ENCODE peak calls at places on chromosomes 6 and 20, in six cellular contexts. One of them, this sample, is unnamed.
A peak's percentile ranks its signal among the peaks of the same experiment; 100 is the strongest.

GRCh38 chr20:43824279-43824678 is 90.4 kb upstream of the TOX2 start:
- DNase-seq in upper lobe of left lung: no peak
- DNase-seq in GM23338: no peak
- DNase-seq in Panc1: no peak
- DNase-seq in SK-N-SH: no peak
- DNase-seq in transverse colon: no peak
- DNase-seq in this sample: peak; percentile 24

GRCh38 chr20:57951549-57951948 is 241.7 kb upstream of the PMEPA1 start:
- DNase-seq in upper lobe of left lung: no peak
- DNase-seq in GM23338: no peak
- DNase-seq in Panc1: no peak
- DNase-seq in SK-N-SH: no peak
- DNase-seq in transverse colon: no peak
- DNase-seq in this sample: no peak

GRCh38 chr20:41927655-41928054 is 309.5 kb upstream of the CHD6 start:
- DNase-seq in upper lobe of left lung: no peak
- DNase-seq in GM23338: no peak
- DNase-seq in Panc1: no peak
- DNase-seq in SK-N-SH: no peak
- DNase-seq in transverse colon: no peak
- DNase-seq in this sample: no peak

GRCh38 chr6:51477912-51478311 is 609.5 kb downstream of the PKHD1 start:
- DNase-seq in upper lobe of left lung: no peak
- DNase-seq in GM23338: no peak
- DNase-seq in Panc1: no peak
- DNase-seq in SK-N-SH: no peak
- DNase-seq in transverse colon: no peak
- DNase-seq in this sample: no peak

GRCh38 chr20:51930775-51931174 is 128.5 kb upstream of the SALL4 start:
- DNase-seq in upper lobe of left lung: no peak
- DNase-seq in GM23338: no peak
- DNase-seq in Panc1: peak; percentile 50
- DNase-seq in SK-N-SH: no peak
- DNase-seq in transverse colon: no peak
- DNase-seq in this sample: no peak

GRCh38 chr6:84867521-84867920 is 103.1 kb upstream of the TBX18 start:
- DNase-seq in upper lobe of left lung: no peak
- DNase-seq in GM23338: no peak
- DNase-seq in Panc1: no peak
- DNase-seq in SK-N-SH: no peak
- DNase-seq in transverse colon: no peak
- DNase-seq in this sample: no peak

GRCh38 chr6:53956068-53956711 is 155.1 kb upstream of the MLIP start:
- DNase-seq in upper lobe of left lung: no peak
- DNase-seq in GM23338: peak; percentile 87
- DNase-seq in Panc1: peak; percentile 43
- DNase-seq in SK-N-SH: no peak
- DNase-seq in transverse colon: peak; percentile 84
- DNase-seq in this sample: peak; percentile 84

GRCh38 chr20:62906209-62906608 is 20.1 kb downstream of the DIDO1 start:
- DNase-seq in upper lobe of left lung: no peak
- DNase-seq in GM23338: no peak
- DNase-seq in Panc1: no peak
- DNase-seq in SK-N-SH: no peak
- DNase-seq in transverse colon: no peak
- DNase-seq in this sample: no peak

GRCh38 chr6:4510317-4510716 is 265.9 kb upstream of the CDYL start:
- DNase-seq in upper lobe of left lung: peak; percentile 38
- DNase-seq in GM23338: no peak
- DNase-seq in Panc1: no peak
- DNase-seq in SK-N-SH: no peak
- DNase-seq in transverse colon: no peak
- DNase-seq in this sample: no peak

GRCh38 chr6:7493866-7494265 is 47.6 kb upstream of the DSP start:
- DNase-seq in upper lobe of left lung: no peak
- DNase-seq in GM23338: no peak
- DNase-seq in Panc1: no peak
- DNase-seq in SK-N-SH: no peak
- DNase-seq in transverse colon: no peak
- DNase-seq in this sample: no peak

GRCh38 chr6:137488736-137489409 is 5.3 kb downstream of the OLIG3 start:
- DNase-seq in upper lobe of left lung: peak; percentile 83
- DNase-seq in GM23338: peak; percentile 86
- DNase-seq in Panc1: no peak
- DNase-seq in SK-N-SH: peak; percentile 33
- DNase-seq in transverse colon: no peak
- DNase-seq in this sample: peak; percentile 63

GRCh38 chr20:35698298-35699126 is 640 bp downstream of the NFS1 start:
- DNase-seq in upper lobe of left lung: peak; percentile 48
- DNase-seq in GM23338: peak; percentile 44
- DNase-seq in Panc1: no peak
- DNase-seq in SK-N-SH: peak; percentile 57
- DNase-seq in transverse colon: no peak
- DNase-seq in this sample: peak; percentile 53

GRCh38 chr20:62980970-62981369 is 25.8 kb downstream of the BHLHE23 start:
- DNase-seq in upper lobe of left lung: no peak
- DNase-seq in GM23338: peak; percentile 56
- DNase-seq in Panc1: no peak
- DNase-seq in SK-N-SH: peak; percentile 73
- DNase-seq in transverse colon: no peak
- DNase-seq in this sample: no peak

GRCh38 chr6:136007355-136007754 is 155.9 kb downstream of the PDE7B start:
- DNase-seq in upper lobe of left lung: no peak
- DNase-seq in GM23338: no peak
- DNase-seq in Panc1: no peak
- DNase-seq in SK-N-SH: no peak
- DNase-seq in transverse colon: no peak
- DNase-seq in this sample: no peak

GRCh38 chr20:18650224-18650623 is 62.4 kb downstream of the DTD1 start:
- DNase-seq in upper lobe of left lung: no peak
- DNase-seq in GM23338: no peak
- DNase-seq in Panc1: no peak
- DNase-seq in SK-N-SH: no peak
- DNase-seq in transverse colon: no peak
- DNase-seq in this sample: peak; percentile 49

GRCh38 chr6:118522422-118522821 is 25.7 kb upstream of the PLN start:
- DNase-seq in upper lobe of left lung: no peak
- DNase-seq in GM23338: no peak
- DNase-seq in Panc1: no peak
- DNase-seq in SK-N-SH: no peak
- DNase-seq in transverse colon: no peak
- DNase-seq in this sample: no peak

GRCh38 chr6:66210964-66211363 is 503.9 kb upstream of the EYS start:
- DNase-seq in upper lobe of left lung: no peak
- DNase-seq in GM23338: peak; percentile 31
- DNase-seq in Panc1: no peak
- DNase-seq in SK-N-SH: no peak
- DNase-seq in transverse colon: no peak
- DNase-seq in this sample: no peak

GRCh38 chr6:73134588-73134987 is 90.7 kb downstream of the KHDC1L start:
- DNase-seq in upper lobe of left lung: peak; percentile 39
- DNase-seq in GM23338: peak; percentile 92
- DNase-seq in Panc1: no peak
- DNase-seq in SK-N-SH: peak; percentile 14
- DNase-seq in transverse colon: peak; percentile 23
- DNase-seq in this sample: no peak

GRCh38 chr6:111210074-111210729 is 122.9 kb downstream of the SLC16A10 start:
- DNase-seq in upper lobe of left lung: no peak
- DNase-seq in GM23338: peak; percentile 86
- DNase-seq in Panc1: peak; percentile 73
- DNase-seq in SK-N-SH: peak; percentile 61
- DNase-seq in transverse colon: no peak
- DNase-seq in this sample: no peak

GRCh38 chr6:42409582-42409981 is 42.1 kb downstream of the TRERF1 start:
- DNase-seq in upper lobe of left lung: no peak
- DNase-seq in GM23338: no peak
- DNase-seq in Panc1: no peak
- DNase-seq in SK-N-SH: no peak
- DNase-seq in transverse colon: no peak
- DNase-seq in this sample: no peak

GRCh38 chr20:34996243-34996984 is 40.7 kb downstream of the MYH7B start:
- DNase-seq in upper lobe of left lung: peak; percentile 79
- DNase-seq in GM23338: no peak
- DNase-seq in Panc1: no peak
- DNase-seq in SK-N-SH: no peak
- DNase-seq in transverse colon: no peak
- DNase-seq in this sample: no peak

GRCh38 chr6:169983651-169984050 is 232.2 kb downstream of the ERMARD start:
- DNase-seq in upper lobe of left lung: no peak
- DNase-seq in GM23338: no peak
- DNase-seq in Panc1: no peak
- DNase-seq in SK-N-SH: no peak
- DNase-seq in transverse colon: no peak
- DNase-seq in this sample: no peak

GRCh38 chr6:115972679-115973078 is 88.0 kb downstream of the FRK start:
- DNase-seq in upper lobe of left lung: no peak
- DNase-seq in GM23338: no peak
- DNase-seq in Panc1: no peak
- DNase-seq in SK-N-SH: no peak
- DNase-seq in transverse colon: no peak
- DNase-seq in this sample: no peak

GRCh38 chr6:103858003-103858402 is 1001.7 kb downstream of the HACE1 start:
- DNase-seq in upper lobe of left lung: no peak
- DNase-seq in GM23338: no peak
- DNase-seq in Panc1: no peak
- DNase-seq in SK-N-SH: no peak
- DNase-seq in transverse colon: no peak
- DNase-seq in this sample: no peak

GRCh38 chr6:133315811-133316210 is 74.7 kb downstream of the EYA4 start:
- DNase-seq in upper lobe of left lung: no peak
- DNase-seq in GM23338: no peak
- DNase-seq in Panc1: no peak
- DNase-seq in SK-N-SH: no peak
- DNase-seq in transverse colon: no peak
- DNase-seq in this sample: no peak

GRCh38 chr6:159100011-159100788 is 55.4 kb upstream of the TAGAP start:
- DNase-seq in upper lobe of left lung: no peak
- DNase-seq in GM23338: no peak
- DNase-seq in Panc1: no peak
- DNase-seq in SK-N-SH: no peak
- DNase-seq in transverse colon: no peak
- DNase-seq in this sample: no peak

GRCh38 chr20:53890434-53891305 is 179.7 kb downstream of the BCAS1 start:
- DNase-seq in upper lobe of left lung: no peak
- DNase-seq in GM23338: no peak
- DNase-seq in Panc1: no peak
- DNase-seq in SK-N-SH: no peak
- DNase-seq in transverse colon: peak; percentile 51
- DNase-seq in this sample: no peak

GRCh38 chr6:33904050-33904827 is 100.4 kb upstream of the MLN start:
- DNase-seq in upper lobe of left lung: no peak
- DNase-seq in GM23338: no peak
- DNase-seq in Panc1: no peak
- DNase-seq in SK-N-SH: no peak
- DNase-seq in transverse colon: peak; percentile 48
- DNase-seq in this sample: no peak

GRCh38 chr6:51004380-51004779 is 185.7 kb downstream of the TFAP2B start:
- DNase-seq in upper lobe of left lung: no peak
- DNase-seq in GM23338: no peak
- DNase-seq in Panc1: no peak
- DNase-seq in SK-N-SH: no peak
- DNase-seq in transverse colon: no peak
- DNase-seq in this sample: no peak

GRCh38 chr20:63681609-63682142 is 14.8 kb upstream of the TNFRSF6B start:
- DNase-seq in upper lobe of left lung: peak; percentile 62
- DNase-seq in GM23338: no peak
- DNase-seq in Panc1: no peak
- DNase-seq in SK-N-SH: no peak
- DNase-seq in transverse colon: no peak
- DNase-seq in this sample: no peak

GRCh38 chr6:3908961-3909360 is 59.8 kb downstream of the FAM50B start:
- DNase-seq in upper lobe of left lung: no peak
- DNase-seq in GM23338: no peak
- DNase-seq in Panc1: no peak
- DNase-seq in SK-N-SH: no peak
- DNase-seq in transverse colon: no peak
- DNase-seq in this sample: no peak

DNA sequence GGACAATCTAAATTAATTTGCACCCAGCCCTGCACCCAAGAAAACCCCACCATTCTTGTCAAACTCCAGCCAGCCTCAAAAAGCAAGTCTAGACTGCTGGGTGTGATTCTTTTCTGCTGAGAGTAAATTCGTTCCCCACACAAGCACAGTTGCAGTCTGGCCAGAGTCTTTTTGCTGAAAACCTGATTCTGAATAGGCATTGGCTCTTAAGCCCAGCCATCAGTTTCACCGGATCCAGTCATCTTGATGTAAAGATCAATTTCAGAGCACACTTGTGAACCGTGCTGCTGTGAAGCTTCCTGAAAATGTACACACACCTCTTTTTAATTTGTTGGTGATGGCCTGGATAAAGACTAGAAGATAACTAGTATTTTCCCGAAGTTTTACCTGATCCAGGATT is 159.4 kb upstream of the GGTLC1 start:
- DNase-seq in upper lobe of left lung: no peak
- DNase-seq in GM23338: no peak
- DNase-seq in Panc1: no peak
- DNase-seq in SK-N-SH: no peak
- DNase-seq in transverse colon: no peak
- DNase-seq in this sample: no peak
- TF ChIP-seq POLR2AphosphoS5 in upper lobe of left lung: no peak
- TF ChIP-seq POLR2AphosphoS5 in GM23338: no peak
- TF ChIP-seq POLR2AphosphoS5 in Panc1: no peak
- TF ChIP-seq POLR2AphosphoS5 in SK-N-SH: no peak
- TF ChIP-seq POLR2AphosphoS5 in transverse colon: no peak
- TF ChIP-seq POLR2AphosphoS5 in this sample: no peak

GRCh38 chr20:38424404-38424803 is 10.7 kb downstream of the SNHG17 start:
- DNase-seq in upper lobe of left lung: no peak
- DNase-seq in GM23338: no peak
- DNase-seq in Panc1: no peak
- DNase-seq in SK-N-SH: no peak
- DNase-seq in transverse colon: no peak
- DNase-seq in this sample: no peak
- H3K36me3 ChIP-seq in upper lobe of left lung: peaks cover 100% of the 10 kb centered on the region
- H3K36me3 ChIP-seq in GM23338: peaks cover 88% of the 10 kb centered on the region
- H3K36me3 ChIP-seq in Panc1: peaks cover 51% of the 10 kb centered on the region
- H3K36me3 ChIP-seq in SK-N-SH: peaks cover 94% of the 10 kb centered on the region
- H3K36me3 ChIP-seq in transverse colon: no peaks in the 10 kb centered on the region
- H3K36me3 ChIP-seq in this sample: peaks cover 21% of the 10 kb centered on the region

DNA sequence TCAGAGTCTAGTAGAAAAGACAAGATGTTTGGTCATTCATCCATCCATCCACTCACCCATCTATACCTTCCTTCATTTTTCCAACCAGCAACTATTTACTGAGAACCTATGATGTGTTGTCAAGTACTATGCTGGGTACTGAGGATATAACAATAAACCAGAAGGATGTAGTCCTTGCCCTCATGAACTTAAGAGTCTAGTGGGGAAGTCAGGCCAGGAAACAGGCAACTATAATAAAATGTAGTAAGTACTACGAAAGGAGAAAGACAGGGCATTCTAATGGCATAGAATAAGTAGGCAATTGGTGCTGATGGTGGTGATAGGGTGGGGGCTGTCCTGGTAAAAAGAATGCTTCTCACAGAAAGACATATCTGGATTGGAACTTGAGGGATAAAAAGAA is 245.7 kb downstream of the BTBD9 start:
- DNase-seq in upper lobe of left lung: no peak
- DNase-seq in GM23338: no peak
- DNase-seq in Panc1: no peak
- DNase-seq in SK-N-SH: no peak
- DNase-seq in transverse colon: no peak
- DNase-seq in this sample: no peak
- TF ChIP-seq POLR2AphosphoS5 in upper lobe of left lung: no peak
- TF ChIP-seq POLR2AphosphoS5 in GM23338: no peak
- TF ChIP-seq POLR2AphosphoS5 in Panc1: no peak
- TF ChIP-seq POLR2AphosphoS5 in SK-N-SH: no peak
- TF ChIP-seq POLR2AphosphoS5 in transverse colon: no peak
- TF ChIP-seq POLR2AphosphoS5 in this sample: no peak

GRCh38 chr6:37298958-37299357 is 41.0 kb upstream of the TMEM217 start:
- DNase-seq in upper lobe of left lung: no peak
- DNase-seq in GM23338: no peak
- DNase-seq in Panc1: no peak
- DNase-seq in SK-N-SH: no peak
- DNase-seq in transverse colon: no peak
- DNase-seq in this sample: no peak
- H3K36me3 ChIP-seq in upper lobe of left lung: peaks cover 25% of the 10 kb centered on the region
- H3K36me3 ChIP-seq in GM23338: peaks cover 2% of the 10 kb centered on the region
- H3K36me3 ChIP-seq in Panc1: no peaks in the 10 kb centered on the region
- H3K36me3 ChIP-seq in SK-N-SH: peaks cover 22% of the 10 kb centered on the region
- H3K36me3 ChIP-seq in transverse colon: no peaks in the 10 kb centered on the region
- H3K36me3 ChIP-seq in this sample: peaks cover 8% of the 10 kb centered on the region